ENCODE peak calls at places on chromosomes 12 and 14, in five cellular contexts. One of them, this sample, is unnamed.

GRCh38 chr14:88168498-88169165 is 154.4 kb downstream of the KCNK10 start:
- DNase-seq in K562: peak
- DNase-seq in H1: peak
- DNase-seq in HepG2: peak
- DNase-seq in GM12878: no peak
- DNase-seq in this sample: no peak

GRCh38 chr14:52494444-52494843 is 57.9 kb downstream of the TXNDC16 start:
- DNase-seq in K562: no peak
- DNase-seq in HepG2: no peak
- DNase-seq in GM12878: no peak
- DNase-seq in H1: no peak
- DNase-seq in this sample: no peak

GRCh38 chr12:70936414-70936813 is 15.9 kb upstream of the PTPRR start:
- DNase-seq in GM12878: no peak
- DNase-seq in K562: no peak
- DNase-seq in H1: no peak
- DNase-seq in HepG2: no peak
- DNase-seq in this sample: no peak

GRCh38 chr12:272942-273906 is 10.6 kb upstream of the SLC6A13 start:
- DNase-seq in K562: no peak
- DNase-seq in H1: no peak
- DNase-seq in GM12878: no peak
- DNase-seq in HepG2: no peak
- DNase-seq in this sample: no peak

GRCh38 chr12:24764712-24765111 is 184.2 kb downstream of the BCAT1 start:
- DNase-seq in K562: no peak
- DNase-seq in GM12878: no peak
- DNase-seq in HepG2: no peak
- DNase-seq in H1: no peak
- DNase-seq in this sample: no peak

GRCh38 chr12:93229494-93230310 is 148.0 kb upstream of the NUDT4 start:
- DNase-seq in GM12878: no peak
- DNase-seq in K562: peak
- DNase-seq in HepG2: peak
- DNase-seq in H1: no peak
- DNase-seq in this sample: peak

GRCh38 chr12:4824415-4824814 is 85.3 kb upstream of the KCNA1 start:
- DNase-seq in H1: no peak
- DNase-seq in GM12878: no peak
- DNase-seq in HepG2: no peak
- DNase-seq in K562: no peak
- DNase-seq in this sample: no peak

GRCh38 chr12:65740506-65740872 is 83.8 kb upstream of the HMGA2 start:
- DNase-seq in GM12878: no peak
- DNase-seq in HepG2: no peak
- DNase-seq in K562: no peak
- DNase-seq in H1: no peak
- DNase-seq in this sample: no peak

GRCh38 chr14:100372357-100373048 is 49.4 kb downstream of the SLC25A47 start:
- DNase-seq in GM12878: no peak
- DNase-seq in H1: no peak
- DNase-seq in HepG2: no peak
- DNase-seq in K562: no peak
- DNase-seq in this sample: no peak

GRCh38 chr12:6378709-6379427 is 3.5 kb upstream of the SCNN1A start:
- DNase-seq in GM12878: no peak
- DNase-seq in H1: no peak
- DNase-seq in K562: no peak
- DNase-seq in HepG2: no peak
- DNase-seq in this sample: no peak

GRCh38 chr14:52706286-52706685 is 714 bp upstream of the PSMC6 start:
- DNase-seq in K562: peak
- DNase-seq in GM12878: no peak
- DNase-seq in HepG2: no peak
- DNase-seq in H1: no peak
- DNase-seq in this sample: no peak

GRCh38 chr12:89461649-89462612 is 62.7 kb downstream of the GALNT4 start:
- DNase-seq in HepG2: peak
- DNase-seq in K562: peak
- DNase-seq in GM12878: no peak
- DNase-seq in H1: no peak
- DNase-seq in this sample: peak

GRCh38 chr12:111405149-111405855 is 421 bp upstream of the SH2B3 start:
- DNase-seq in K562: peak
- DNase-seq in H1: peak
- DNase-seq in GM12878: peak
- DNase-seq in HepG2: peak
- DNase-seq in this sample: peak

GRCh38 chr12:111407371-111408115 is 1.8 kb downstream of the SH2B3 start:
- DNase-seq in K562: no peak
- DNase-seq in H1: no peak
- DNase-seq in GM12878: no peak
- DNase-seq in HepG2: no peak
- DNase-seq in this sample: no peak

GRCh38 chr12:111404362-111405148 is 1.2 kb upstream of the SH2B3 start:
- DNase-seq in HepG2: peak
- DNase-seq in H1: no peak
- DNase-seq in GM12878: no peak
- DNase-seq in K562: peak
- DNase-seq in this sample: no peak

GRCh38 chr12:111406474-111407370 is 999 bp downstream of the SH2B3 start:
- DNase-seq in K562: no peak
- DNase-seq in H1: no peak
- DNase-seq in HepG2: no peak
- DNase-seq in GM12878: no peak
- DNase-seq in this sample: no peak

DNA sequence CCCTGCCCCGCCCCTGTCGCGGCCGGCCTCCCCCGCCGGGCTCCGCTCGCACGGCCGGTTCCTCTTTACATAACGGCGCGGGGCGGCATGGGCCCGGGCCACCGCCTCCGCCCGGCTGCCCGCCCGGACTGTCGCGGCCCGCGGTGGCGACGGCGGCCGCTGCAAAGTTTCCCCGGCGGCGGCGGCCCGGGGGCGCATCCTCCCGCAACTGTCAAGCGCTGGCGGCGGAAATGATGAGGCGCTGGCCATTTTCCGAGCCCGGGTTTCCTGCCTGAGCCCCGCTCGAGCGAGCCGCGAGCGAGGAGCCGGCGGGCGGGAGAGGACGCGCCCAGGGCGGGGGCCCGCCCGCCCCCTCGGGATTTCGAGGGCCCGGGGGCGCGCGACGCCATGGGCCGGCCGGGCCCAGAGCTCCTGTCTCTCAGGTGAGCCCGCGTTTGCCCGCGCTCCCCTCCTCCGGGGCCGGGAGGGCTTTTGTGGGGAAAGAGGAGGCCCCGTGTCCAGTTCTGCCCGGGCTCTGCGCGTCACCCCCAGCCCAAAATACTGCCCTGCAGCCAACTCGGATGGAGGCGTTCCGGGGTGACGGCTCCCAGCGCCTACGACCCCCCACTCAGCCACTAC is at the start of gene SH2B3:
- DNase-seq in GM12878: no peak
- DNase-seq in K562: peak
- DNase-seq in HepG2: no peak
- DNase-seq in H1: no peak
- DNase-seq in this sample: no peak
- TF ChIP-seq POLR2A in GM12878: peak
- TF ChIP-seq POLR2A in K562: peak
- TF ChIP-seq POLR2A in HepG2: no peak
- TF ChIP-seq POLR2A in H1: no peak
- TF ChIP-seq POLR2A in this sample: no peak

GRCh38 chr14:92651793-92652382 is 96.5 kb downstream of the LGMN start:
- DNase-seq in HepG2: no peak
- DNase-seq in H1: no peak
- DNase-seq in GM12878: no peak
- DNase-seq in K562: no peak
- DNase-seq in this sample: no peak

GRCh38 chr14:92650581-92651105 is 97.8 kb downstream of the LGMN start:
- DNase-seq in GM12878: no peak
- DNase-seq in HepG2: no peak
- DNase-seq in H1: no peak
- DNase-seq in K562: no peak
- DNase-seq in this sample: no peak

GRCh38 chr14:92649066-92649465 is 99.4 kb downstream of the LGMN start:
- DNase-seq in K562: no peak
- DNase-seq in H1: no peak
- DNase-seq in GM12878: no peak
- DNase-seq in HepG2: no peak
- DNase-seq in this sample: no peak

GRCh38 chr14:92651106-92651792 is 97.2 kb downstream of the LGMN start:
- DNase-seq in HepG2: no peak
- DNase-seq in H1: no peak
- DNase-seq in GM12878: peak
- DNase-seq in K562: no peak
- DNase-seq in this sample: no peak

GRCh38 chr14:92649934-92650545 is 98.4 kb downstream of the LGMN start:
- DNase-seq in K562: no peak
- DNase-seq in H1: no peak
- DNase-seq in GM12878: no peak
- DNase-seq in HepG2: no peak
- DNase-seq in this sample: no peak
- TF ChIP-seq ZNF274 in K562: no peak
- TF ChIP-seq ZNF274 in H1: no peak
- TF ChIP-seq ZNF274 in GM12878: no peak
- TF ChIP-seq ZNF274 in HepG2: no peak
- TF ChIP-seq ZNF274 in this sample: no peak

GRCh38 chr14:70640938-70641547 is 673 bp upstream of the TTC9 start:
- DNase-seq in H1: peak
- DNase-seq in K562: no peak
- DNase-seq in GM12878: peak
- DNase-seq in HepG2: no peak
- DNase-seq in this sample: no peak
- TF ChIP-seq POLR2A in H1: no peak
- TF ChIP-seq POLR2A in K562: no peak
- TF ChIP-seq POLR2A in GM12878: peak
- TF ChIP-seq POLR2A in HepG2: no peak
- TF ChIP-seq POLR2A in this sample: no peak

DNA sequence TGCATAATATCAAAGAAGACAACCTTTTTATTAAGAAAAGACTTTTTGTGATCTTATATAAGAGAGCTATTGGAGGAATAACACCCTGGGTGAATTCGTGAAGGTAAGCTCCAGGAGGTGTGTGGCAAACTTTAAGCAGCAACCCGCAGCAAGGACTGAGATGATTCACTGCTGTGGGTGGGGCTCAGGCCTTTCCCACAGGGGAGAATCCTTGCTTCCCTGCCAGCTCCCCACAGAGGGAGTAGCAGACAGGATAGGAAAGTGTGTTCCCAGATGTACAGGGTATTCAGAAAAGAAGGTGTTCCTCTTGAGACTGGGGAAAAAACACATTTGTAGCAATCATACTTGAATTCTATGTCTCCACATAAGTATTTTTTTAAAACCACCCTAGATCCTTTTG is 9.2 kb downstream of the NDUFA12 start:
- DNase-seq in K562: no peak
- DNase-seq in GM12878: no peak
- DNase-seq in H1: no peak
- DNase-seq in HepG2: no peak
- DNase-seq in this sample: peak
- TF ChIP-seq ZNF274 in K562: no peak
- TF ChIP-seq ZNF274 in GM12878: no peak
- TF ChIP-seq ZNF274 in H1: no peak
- TF ChIP-seq ZNF274 in HepG2: no peak
- TF ChIP-seq ZNF274 in this sample: no peak

DNA sequence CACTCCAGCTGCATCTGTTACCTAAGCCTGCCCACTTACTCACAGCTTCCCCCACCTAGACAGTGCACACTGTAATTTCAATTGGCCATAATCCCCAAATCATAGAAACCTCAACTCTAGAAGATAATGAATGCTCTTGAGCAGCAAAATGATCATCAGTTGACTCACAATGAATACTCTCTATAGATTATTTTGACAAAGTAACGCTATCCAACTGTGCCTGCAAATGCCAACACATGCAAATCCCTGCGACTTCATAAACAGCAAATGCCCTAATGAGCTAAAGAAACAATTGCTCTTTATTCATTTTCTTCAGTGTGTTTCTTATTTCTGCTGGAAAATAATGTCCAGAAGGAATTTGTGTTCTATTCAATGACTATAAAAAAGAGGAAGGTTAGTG is 319.5 kb downstream of the PAWR start:
- DNase-seq in H1: no peak
- DNase-seq in HepG2: no peak
- DNase-seq in K562: no peak
- DNase-seq in GM12878: no peak
- DNase-seq in this sample: no peak
- TF ChIP-seq POLR2A in H1: no peak
- TF ChIP-seq POLR2A in HepG2: no peak
- TF ChIP-seq POLR2A in K562: no peak
- TF ChIP-seq POLR2A in GM12878: no peak
- TF ChIP-seq POLR2A in this sample: no peak

GRCh38 chr12:132477009-132477702 is 12.8 kb upstream of the FBRSL1 start:
- DNase-seq in K562: no peak
- DNase-seq in GM12878: no peak
- DNase-seq in H1: no peak
- DNase-seq in HepG2: no peak
- DNase-seq in this sample: no peak
- TF ChIP-seq ZNF274 in K562: no peak
- TF ChIP-seq ZNF274 in GM12878: no peak
- TF ChIP-seq ZNF274 in H1: no peak
- TF ChIP-seq ZNF274 in HepG2: no peak
- TF ChIP-seq ZNF274 in this sample: no peak

DNA sequence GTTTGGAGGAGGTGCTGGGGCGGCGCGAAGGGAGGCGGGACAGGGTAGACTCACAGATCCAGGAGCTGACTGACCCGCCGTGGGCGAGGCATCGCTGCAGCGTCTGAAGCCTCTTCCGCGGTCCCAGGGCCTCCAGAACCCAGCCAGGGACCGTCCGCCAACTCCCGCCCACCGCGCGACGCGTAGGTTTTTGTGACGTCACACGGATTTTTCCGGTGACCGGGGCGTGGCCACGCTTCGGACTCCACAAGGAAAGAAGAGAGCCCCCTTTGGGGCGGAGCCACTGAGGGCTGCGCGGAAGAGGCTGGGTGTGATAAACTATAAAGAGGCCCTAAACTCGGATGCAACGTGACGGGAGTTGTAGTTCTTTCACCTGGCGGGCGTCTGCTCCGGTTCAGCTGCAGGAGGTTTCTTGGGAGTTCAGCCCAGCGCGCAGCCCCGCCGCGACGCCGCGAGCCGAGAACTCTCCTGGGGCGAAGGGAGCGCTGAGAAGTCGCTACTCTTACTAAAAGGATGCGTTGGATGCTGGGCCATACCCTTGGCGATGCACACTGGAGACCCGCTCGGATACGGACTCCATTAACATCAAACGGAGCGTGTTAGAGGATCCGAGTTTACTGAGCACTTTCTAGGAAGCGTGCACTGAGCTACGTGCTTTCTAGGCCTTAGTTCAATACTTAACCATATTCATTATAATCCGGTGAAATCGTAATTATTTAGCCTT is at the start of gene AMN1:
- DNase-seq in H1: peak
- DNase-seq in HepG2: peak
- DNase-seq in GM12878: peak
- DNase-seq in K562: peak
- DNase-seq in this sample: peak
- TF ChIP-seq POLR2A in H1: peak
- TF ChIP-seq POLR2A in HepG2: peak
- TF ChIP-seq POLR2A in GM12878: peak
- TF ChIP-seq POLR2A in K562: peak
- TF ChIP-seq POLR2A in this sample: no peak

GRCh38 chr12:124881123-124881522 is 17.5 kb upstream of the SCARB1 start:
- DNase-seq in H1: no peak
- DNase-seq in K562: no peak
- DNase-seq in HepG2: peak
- DNase-seq in GM12878: no peak
- DNase-seq in this sample: no peak
- TF ChIP-seq ZNF274 in H1: no peak
- TF ChIP-seq ZNF274 in K562: no peak
- TF ChIP-seq ZNF274 in HepG2: no peak
- TF ChIP-seq ZNF274 in GM12878: no peak
- TF ChIP-seq ZNF274 in this sample: no peak

GRCh38 chr12:57864382-57864781 is 17.9 kb upstream of the CTDSP2 start:
- DNase-seq in HepG2: no peak
- DNase-seq in H1: no peak
- DNase-seq in K562: no peak
- DNase-seq in GM12878: no peak
- DNase-seq in this sample: no peak
- TF ChIP-seq POLR2A in HepG2: no peak
- TF ChIP-seq POLR2A in H1: no peak
- TF ChIP-seq POLR2A in K562: no peak
- TF ChIP-seq POLR2A in GM12878: no peak
- TF ChIP-seq POLR2A in this sample: no peak

This sample was measured in HCT116.